ENCODE peak calls at places on chromosomes 11 and 22, in five cellular contexts. Q is HCT116, H is HepG2, G is endothelial cell of umbilical vein, P is sigmoid colon. T is an unnamed sample. For H3K4me1, the result is how much of the 10 kb centered on the place peaks cover.

GRCh38 chr11:11297578-11297977 is 55.5 kb downstream of the CSNK2A3 start:
- DNase-seq in Q (no peak), H (no peak), G (no peak), P (no peak), T (no peak)

GRCh38 chr11:45079943-45080719 is 66.3 kb upstream of the PRDM11 start:
- DNase-seq in Q (no peak), H (no peak), G (no peak), P (no peak), T (no peak)

GRCh38 chr22:21051836-21052400 is 6.2 kb downstream of the LRRC74B start:
- DNase-seq in Q (no peak), H (no peak), G (no peak), P (no peak), T (no peak)

GRCh38 chr11:77508031-77508430 is 34.1 kb upstream of the PAK1 start:
- DNase-seq in Q (no peak), H (no peak), G (no peak), P (no peak), T (no peak)

GRCh38 chr11:131827440-131827839 is 457.0 kb downstream of the NTM start:
- DNase-seq in Q (no peak), H (no peak), G (no peak), P (no peak), T (no peak)

GRCh38 chr11:124446926-124447325 is 1.4 kb upstream of the OR8B8 start:
- DNase-seq in Q (no peak), H (no peak), G (no peak), P (no peak), T (no peak)

GRCh38 chr11:27179334-27179733 is 138.7 kb downstream of the BBOX1 start:
- DNase-seq in Q (no peak), H (no peak), G (no peak), P (no peak), T (no peak)

GRCh38 chr22:20566420-20567260 is 59.2 kb downstream of the MED15 start:
- DNase-seq in Q (no peak), H (no peak), G (no peak), P (peak), T (peak)

GRCh38 chr22:28899199-28899853 is 16.0 kb downstream of the ZNRF3 start:
- DNase-seq in Q (no peak), H (no peak), G (no peak), P (peak), T (no peak)

GRCh38 chr11:94767701-94768601 is at the start of gene AMOTL1:
- DNase-seq in Q (peak), H (no peak), G (peak), P (peak), T (peak)

GRCh38 chr11:106281455-106282173 is 204.2 kb downstream of the AASDHPPT start:
- DNase-seq in Q (peak), H (no peak), G (no peak), P (no peak), T (no peak)

GRCh38 chr11:119974051-119974450 is 163.9 kb downstream of the TRIM29 start:
- DNase-seq in Q (no peak), H (no peak), G (no peak), P (no peak), T (no peak)

GRCh38 chr22:32475428-32476010 is 908 bp downstream of the FBXO7 start:
- DNase-seq in Q (peak), H (no peak), G (peak), P (peak), T (peak)

GRCh38 chr11:119207300-119207570 is 1.1 kb downstream of the CBL start:
- DNase-seq in Q (no peak), H (no peak), G (peak), P (no peak), T (no peak)

GRCh38 chr11:83510530-83511449 is 224.6 kb upstream of the CCDC90B start:
- DNase-seq in Q (no peak), H (no peak), G (no peak), P (no peak), T (no peak)

GRCh38 chr11:1494650-1495049 is 8.1 kb upstream of the MOB2 start:
- DNase-seq in Q (no peak), H (no peak), G (no peak), P (no peak), T (no peak)

GRCh38 chr11:1499899-1500298 is 13.3 kb upstream of the MOB2 start:
- DNase-seq in Q (no peak), H (no peak), G (no peak), P (peak), T (no peak)

GRCh38 chr11:1499261-1499890 is 12.8 kb upstream of the MOB2 start:
- DNase-seq in Q (no peak), H (no peak), G (no peak), P (no peak), T (no peak)

GRCh38 chr11:1498262-1498661 is 11.7 kb upstream of the MOB2 start:
- DNase-seq in Q (no peak), H (no peak), G (no peak), P (no peak), T (no peak)

DNA sequence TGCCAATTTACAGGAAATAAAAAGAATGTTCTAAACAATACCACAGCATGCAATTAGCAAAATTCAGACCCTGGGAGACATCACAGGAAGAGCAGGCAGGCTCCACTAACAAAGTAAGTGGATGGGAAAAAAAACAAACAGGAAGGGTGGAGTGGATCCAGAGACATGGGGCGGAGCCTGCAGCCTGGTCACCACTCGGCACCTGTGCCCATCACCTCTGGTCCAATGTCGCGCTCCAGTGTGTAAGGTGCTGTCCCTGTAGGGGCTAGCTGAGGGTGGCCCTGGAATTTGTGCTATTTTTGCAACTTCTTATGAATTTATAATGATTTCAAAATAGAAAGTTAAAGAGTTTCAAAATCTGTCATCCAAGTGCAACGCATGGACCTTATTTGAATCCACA is 11.0 kb upstream of the MOB2 start:
- DNase-seq in Q (no peak), H (no peak), G (no peak), P (no peak), T (no peak)
- H3K4me1 ChIP-seq in Q (under half), H (under half), G (under half), P (under half), T (under half)

DNA sequence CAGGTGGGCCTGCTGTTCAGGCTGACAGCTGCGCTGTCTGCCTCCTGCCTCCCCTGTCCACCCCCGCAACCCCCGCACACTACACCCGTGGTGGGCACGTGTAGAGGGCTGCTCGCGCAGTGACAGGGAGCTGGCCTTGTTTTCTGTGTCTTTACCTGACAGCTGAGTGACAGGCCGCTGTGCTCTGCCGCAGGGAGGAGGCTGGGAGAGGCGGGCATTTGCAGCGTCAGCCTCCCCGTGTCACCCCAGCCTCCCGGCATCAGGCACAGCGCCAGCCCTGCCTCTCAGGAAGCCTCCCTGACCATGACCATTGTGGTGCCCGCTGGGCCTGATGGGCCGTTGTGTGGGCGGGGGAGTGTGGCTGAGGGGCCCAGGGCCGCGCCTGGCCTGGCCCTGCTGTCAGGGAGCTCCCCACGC is 32.0 kb upstream of the RELT start:
- DNase-seq in Q (no peak), H (no peak), G (no peak), P (peak), T (no peak)
- TF ChIP-seq POLR2AphosphoS5 in Q (no peak), H (no peak), G (no peak), P (no peak), T (no peak)

GRCh38 chr22:22871536-22872278 is 15.9 kb upstream of the IGLL5 start:
- DNase-seq in Q (no peak), H (no peak), G (no peak), P (no peak), T (no peak)
- H3K4me1 ChIP-seq in Q (under half), H (under half), G (under half), P (under half), T (under half)

GRCh38 chr22:37075046-37075445 is 23.5 kb downstream of the KCTD17 start:
- DNase-seq in Q (no peak), H (no peak), G (no peak), P (no peak), T (no peak)

GRCh38 chr22:37074537-37074936 is 23.0 kb downstream of the KCTD17 start:
- DNase-seq in Q (no peak), H (no peak), G (no peak), P (no peak), T (no peak)

GRCh38 chr22:37070334-37070733 is 18.8 kb downstream of the KCTD17 start:
- DNase-seq in Q (no peak), H (no peak), G (no peak), P (no peak), T (no peak)

GRCh38 chr22:37070744-37071143 is 19.2 kb downstream of the KCTD17 start:
- DNase-seq in Q (no peak), H (no peak), G (no peak), P (no peak), T (no peak)

DNA sequence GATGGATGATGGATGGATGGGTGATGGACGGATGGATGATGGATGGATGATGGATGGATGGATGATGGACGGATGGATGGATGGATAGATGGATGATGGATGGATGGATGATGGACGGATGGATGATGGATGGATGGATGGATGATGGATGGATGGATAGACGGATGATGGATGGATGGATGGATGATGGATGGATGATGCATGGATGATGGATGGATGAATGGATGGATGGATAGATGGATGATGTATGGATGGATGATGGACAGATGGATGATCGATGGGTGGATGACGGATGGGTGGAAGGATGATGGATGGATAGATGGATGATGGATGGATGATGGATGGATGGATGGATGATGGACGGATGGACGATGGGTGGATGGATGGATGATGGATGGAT is 21.1 kb downstream of the KCTD17 start:
- DNase-seq in Q (no peak), H (no peak), G (no peak), P (no peak), T (no peak)
- TF ChIP-seq POLR2AphosphoS5 in Q (no peak), H (no peak), G (no peak), P (peak), T (no peak)

GRCh38 chr11:96481806-96482592 is 92.2 kb downstream of the JRKL start:
- DNase-seq in Q (no peak), H (no peak), G (no peak), P (no peak), T (no peak)
- H3K4me1 ChIP-seq in Q (under half), H (under half), G (under half), P (under half), T (under half)

GRCh38 chr11:34614334-34615113 is 6.4 kb upstream of the EHF start:
- DNase-seq in Q (no peak), H (no peak), G (no peak), P (no peak), T (no peak)
- TF ChIP-seq POLR2AphosphoS5 in Q (no peak), H (no peak), G (no peak), P (no peak), T (no peak)

GRCh38 chr22:35020517-35020916 is 45.4 kb upstream of the ISX start:
- DNase-seq in Q (no peak), H (no peak), G (no peak), P (no peak), T (no peak)
- H3K4me1 ChIP-seq in Q (under half), H (under half), G (under half), P (under half), T (under half)

GRCh38 chr11:126193038-126193478 is 18.4 kb downstream of the RPUSD4 start:
- DNase-seq in Q (no peak), H (peak), G (no peak), P (no peak), T (no peak)
- TF ChIP-seq POLR2AphosphoS5 in Q (no peak), H (no peak), G (no peak), P (no peak), T (no peak)

GRCh38 chr11:68038226-68038717 is 553 bp upstream of the TCIRG1 start:
- DNase-seq in Q (no peak), H (peak), G (peak), P (no peak), T (no peak)
- H3K4me1 ChIP-seq in Q (under half), H (under half), G (under half), P (half or more), T (under half)